ENCODE peak calls at places on chromosomes 6 and 20, in six cellular contexts. N is uterus, Y is testis, I is thyroid gland, J is adrenal gland, L is body of pancreas. Q is an unnamed sample. For H3K4me1, the result is how much of the 10 kb centered on the place peaks cover.

GRCh38 chr6:106339334-106340029 is 13.9 kb upstream of the ATG5 start:
- DNase-seq in N (no peak), Y (peak), I (peak), J (peak), L (peak), Q (peak)

GRCh38 chr20:20457392-20458126 is 89.7 kb downstream of the INSM1 start:
- DNase-seq in N (no peak), Y (no peak), I (peak), J (no peak), L (no peak), Q (no peak)

GRCh38 chr20:8161262-8162071 is 29.4 kb downstream of the PLCB1 start:
- DNase-seq in N (no peak), Y (no peak), I (no peak), J (no peak), L (no peak), Q (peak)

GRCh38 chr6:96184798-96185197 is 169.0 kb downstream of the FUT9 start:
- DNase-seq in N (no peak), Y (no peak), I (no peak), J (no peak), L (no peak), Q (no peak)

GRCh38 chr6:112502348-112503130 is 155.4 kb downstream of the RFPL4B start:
- DNase-seq in N (no peak), Y (no peak), I (no peak), J (no peak), L (no peak), Q (no peak)

GRCh38 chr6:169847773-169848380 is 96.5 kb downstream of the ERMARD start:
- DNase-seq in N (peak), Y (no peak), I (no peak), J (no peak), L (no peak), Q (no peak)

GRCh38 chr6:107564223-107564855 is 74.4 kb downstream of the SOBP start:
- DNase-seq in N (no peak), Y (no peak), I (no peak), J (no peak), L (no peak), Q (no peak)

GRCh38 chr6:97958143-97958542 is 675.1 kb upstream of the MMS22L start:
- DNase-seq in N (no peak), Y (no peak), I (no peak), J (no peak), L (no peak), Q (no peak)

GRCh38 chr20:47233333-47234188 is 122.9 kb downstream of the ZMYND8 start:
- DNase-seq in N (no peak), Y (no peak), I (no peak), J (no peak), L (no peak), Q (no peak)

GRCh38 chr20:51388227-51388626 is 154.3 kb downstream of the NFATC2 start:
- DNase-seq in N (no peak), Y (no peak), I (no peak), J (no peak), L (no peak), Q (no peak)

GRCh38 chr6:140893432-140893831 is 1239.3 kb upstream of the GJE1 start:
- DNase-seq in N (no peak), Y (no peak), I (no peak), J (no peak), L (no peak), Q (no peak)

GRCh38 chr6:140897804-140898573 is 1234.7 kb upstream of the GJE1 start:
- DNase-seq in N (no peak), Y (peak), I (no peak), J (no peak), L (no peak), Q (peak)

DNA sequence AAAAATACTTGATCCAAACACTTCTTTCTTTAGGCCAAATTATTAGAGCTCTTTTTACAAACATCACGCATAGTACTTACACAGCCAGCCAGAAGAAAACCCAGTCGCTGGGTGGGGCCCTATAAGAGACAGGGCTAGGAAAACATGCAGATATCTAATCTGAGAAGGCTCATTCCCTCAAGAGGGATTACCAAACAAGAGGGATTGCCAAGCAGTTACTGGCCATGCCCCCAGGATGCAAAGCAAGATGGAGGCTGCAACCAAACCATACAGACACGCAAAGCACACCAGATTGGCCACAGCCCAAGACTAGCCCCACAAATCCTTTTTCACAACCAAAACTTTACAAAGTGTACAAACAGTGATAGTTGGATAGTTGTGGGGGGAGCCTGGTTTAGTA is 1235.4 kb upstream of the GJE1 start:
- DNase-seq in N (no peak), Y (no peak), I (no peak), J (no peak), L (no peak), Q (peak)
- H3K27ac ChIP-seq in N (no peak), Y (no peak), I (no peak), J (no peak), L (no peak), Q (no peak)

DNA sequence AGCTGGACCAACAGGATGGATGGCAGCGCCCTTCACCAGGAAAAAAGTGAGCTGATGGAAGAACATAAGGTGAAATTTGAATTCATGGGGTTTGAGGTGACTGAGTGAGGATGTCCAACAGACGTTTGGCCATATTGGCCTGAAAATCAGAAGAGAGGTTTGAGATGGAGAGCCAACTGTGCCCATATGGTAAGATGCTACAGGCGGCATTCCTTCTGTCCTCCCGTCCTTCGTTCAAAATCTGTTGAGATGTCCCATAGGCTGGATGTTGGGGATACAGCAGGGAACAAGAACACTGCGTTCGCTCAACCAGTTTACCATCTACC is 468 bp upstream of the CMTR1 start:
- DNase-seq in N (no peak), Y (no peak), I (no peak), J (no peak), L (no peak), Q (no peak)
- H3K4me3 ChIP-seq in N (peak), Y (peak), I (peak), J (peak), L (peak), Q (peak)

GRCh38 chr20:62809530-62810428 is 5.1 kb downstream of the OGFR start:
- DNase-seq in N (no peak), Y (no peak), I (no peak), J (no peak), L (no peak), Q (no peak)

GRCh38 chr20:62812907-62813200 is 4.0 kb upstream of the COL9A3 start:
- DNase-seq in N (no peak), Y (no peak), I (no peak), J (no peak), L (no peak), Q (no peak)

GRCh38 chr20:62811720-62812119 is 5.1 kb upstream of the COL9A3 start:
- DNase-seq in N (no peak), Y (no peak), I (no peak), J (no peak), L (no peak), Q (no peak)

GRCh38 chr20:62812181-62812906 is 4.5 kb upstream of the COL9A3 start:
- DNase-seq in N (no peak), Y (no peak), I (no peak), J (no peak), L (no peak), Q (no peak)

GRCh38 chr20:62811320-62811719 is 5.5 kb upstream of the COL9A3 start:
- DNase-seq in N (no peak), Y (no peak), I (no peak), J (no peak), L (no peak), Q (no peak)
- H3K4me1 ChIP-seq in N (under half), Y (under half), I (under half), J (under half), L (under half), Q (under half)

GRCh38 chr6:150194200-150194599 is 51.4 kb downstream of the PPP1R14C start:
- DNase-seq in N (no peak), Y (no peak), I (no peak), J (no peak), L (no peak), Q (no peak)

GRCh38 chr6:150195996-150196417 is 53.2 kb downstream of the PPP1R14C start:
- DNase-seq in N (no peak), Y (no peak), I (no peak), J (no peak), L (no peak), Q (no peak)

GRCh38 chr6:150198532-150198931 is 55.7 kb downstream of the PPP1R14C start:
- DNase-seq in N (no peak), Y (no peak), I (no peak), J (no peak), L (no peak), Q (no peak)

GRCh38 chr6:150199241-150199640 is 56.4 kb downstream of the PPP1R14C start:
- DNase-seq in N (no peak), Y (no peak), I (no peak), J (no peak), L (no peak), Q (no peak)

GRCh38 chr6:150196942-150197745 is 54.3 kb downstream of the PPP1R14C start:
- DNase-seq in N (no peak), Y (no peak), I (peak), J (no peak), L (no peak), Q (no peak)
- H3K27ac ChIP-seq in N (no peak), Y (no peak), I (peak), J (no peak), L (no peak), Q (peak)

GRCh38 chr6:52664991-52665686 is 5.8 kb upstream of the TMEM14A start:
- DNase-seq in N (no peak), Y (no peak), I (no peak), J (no peak), L (no peak), Q (no peak)
- H3K4me3 ChIP-seq in N (peak), Y (peak), I (no peak), J (peak), L (peak), Q (peak)